ENCODE peak calls at places on chromosomes 6 and 20, in five cellular contexts. One of them, this sample, is unnamed.

GRCh38 chr6:134345780-134346179 is 27.9 kb upstream of the SGK1 start:
- DNase-seq in stromal cell of bone marrow: peak; percentile 69
- DNase-seq in activated CD4-positive, alpha-beta T cell treated with anti-CD3 and anti-CD28 coated beads, Interleukin-2, amount 50 U/mL, for 48 hours: no peak
- DNase-seq in substantia nigra: no peak
- DNase-seq in AG09309: no peak
- DNase-seq in this sample: no peak

GRCh38 chr6:148247386-148248063 is 95.1 kb upstream of the SASH1 start:
- DNase-seq in activated CD4-positive, alpha-beta T cell treated with anti-CD3 and anti-CD28 coated beads, Interleukin-2, amount 50 U/mL, for 48 hours: no peak
- DNase-seq in AG09309: no peak
- DNase-seq in stromal cell of bone marrow: no peak
- DNase-seq in substantia nigra: no peak
- DNase-seq in this sample: no peak

GRCh38 chr6:117547688-117548621 is 54.4 kb downstream of the GOPC start:
- DNase-seq in substantia nigra: no peak
- DNase-seq in stromal cell of bone marrow: peak; percentile 8
- DNase-seq in AG09309: no peak
- DNase-seq in activated CD4-positive, alpha-beta T cell treated with anti-CD3 and anti-CD28 coated beads, Interleukin-2, amount 50 U/mL, for 48 hours: peak; percentile 34
- DNase-seq in this sample: no peak

GRCh38 chr20:50758469-50758868 is 27.1 kb downstream of the PARD6B start:
- DNase-seq in AG09309: no peak
- DNase-seq in activated CD4-positive, alpha-beta T cell treated with anti-CD3 and anti-CD28 coated beads, Interleukin-2, amount 50 U/mL, for 48 hours: no peak
- DNase-seq in stromal cell of bone marrow: no peak
- DNase-seq in substantia nigra: no peak
- DNase-seq in this sample: no peak

GRCh38 chr6:113999284-113999683 is 28.3 kb upstream of the HDAC2 start:
- DNase-seq in AG09309: no peak
- DNase-seq in activated CD4-positive, alpha-beta T cell treated with anti-CD3 and anti-CD28 coated beads, Interleukin-2, amount 50 U/mL, for 48 hours: no peak
- DNase-seq in substantia nigra: no peak
- DNase-seq in stromal cell of bone marrow: no peak
- DNase-seq in this sample: no peak

GRCh38 chr20:58096880-58097813 is 131.3 kb downstream of the ANKRD60 start:
- DNase-seq in stromal cell of bone marrow: no peak
- DNase-seq in activated CD4-positive, alpha-beta T cell treated with anti-CD3 and anti-CD28 coated beads, Interleukin-2, amount 50 U/mL, for 48 hours: no peak
- DNase-seq in substantia nigra: no peak
- DNase-seq in AG09309: no peak
- DNase-seq in this sample: no peak

GRCh38 chr6:43074847-43075741 is 1.0 kb upstream of the PTK7 start:
- DNase-seq in activated CD4-positive, alpha-beta T cell treated with anti-CD3 and anti-CD28 coated beads, Interleukin-2, amount 50 U/mL, for 48 hours: no peak
- DNase-seq in stromal cell of bone marrow: no peak
- DNase-seq in substantia nigra: no peak
- DNase-seq in AG09309: peak; percentile 46
- DNase-seq in this sample: no peak

GRCh38 chr6:136087986-136088385 is 162.1 kb downstream of the MTFR2 start:
- DNase-seq in substantia nigra: no peak
- DNase-seq in AG09309: no peak
- DNase-seq in activated CD4-positive, alpha-beta T cell treated with anti-CD3 and anti-CD28 coated beads, Interleukin-2, amount 50 U/mL, for 48 hours: no peak
- DNase-seq in stromal cell of bone marrow: no peak
- DNase-seq in this sample: no peak

This sample was measured in H4.